ENCODE peak calls at places on chromosomes 13 and 19, in six cellular contexts. One of them, this sample, is unnamed.

GRCh38 chr13:99221567-99222239 is 21.0 kb downstream of the UBAC2 start:
- DNase-seq in NCI-H2081: no peak
- DNase-seq in progenitor cell of endocrine pancreas: no peak
- DNase-seq in HS-27A: no peak
- DNase-seq in dermis blood vessel endothelial cell: no peak
- DNase-seq in fibroblast of villous mesenchyme: no peak
- DNase-seq in this sample: no peak

GRCh38 chr13:102261809-102262208 is 140.0 kb downstream of the FGF14 start:
- DNase-seq in NCI-H2081: no peak
- DNase-seq in progenitor cell of endocrine pancreas: no peak
- DNase-seq in HS-27A: no peak
- DNase-seq in dermis blood vessel endothelial cell: no peak
- DNase-seq in fibroblast of villous mesenchyme: no peak
- DNase-seq in this sample: no peak

GRCh38 chr13:90315061-90315460 is 1032.4 kb upstream of the MIR17HG start:
- DNase-seq in NCI-H2081: no peak
- DNase-seq in progenitor cell of endocrine pancreas: no peak
- DNase-seq in HS-27A: no peak
- DNase-seq in dermis blood vessel endothelial cell: no peak
- DNase-seq in fibroblast of villous mesenchyme: no peak
- DNase-seq in this sample: no peak

GRCh38 chr13:32261567-32261966 is 53.6 kb downstream of the ZAR1L start:
- DNase-seq in NCI-H2081: no peak
- DNase-seq in progenitor cell of endocrine pancreas: no peak
- DNase-seq in HS-27A: no peak
- DNase-seq in dermis blood vessel endothelial cell: peak
- DNase-seq in fibroblast of villous mesenchyme: peak
- DNase-seq in this sample: peak

GRCh38 chr13:99884913-99885312 is 86.7 kb downstream of the ZIC5 start:
- DNase-seq in NCI-H2081: no peak
- DNase-seq in progenitor cell of endocrine pancreas: no peak
- DNase-seq in HS-27A: no peak
- DNase-seq in dermis blood vessel endothelial cell: no peak
- DNase-seq in fibroblast of villous mesenchyme: no peak
- DNase-seq in this sample: no peak

GRCh38 chr19:6209233-6209632 is 70.5 kb downstream of the MLLT1 start:
- DNase-seq in NCI-H2081: no peak
- DNase-seq in progenitor cell of endocrine pancreas: no peak
- DNase-seq in HS-27A: no peak
- DNase-seq in dermis blood vessel endothelial cell: no peak
- DNase-seq in fibroblast of villous mesenchyme: no peak
- DNase-seq in this sample: no peak

GRCh38 chr19:39508629-39509028 is 6.3 kb upstream of the SELENOV start:
- DNase-seq in NCI-H2081: no peak
- DNase-seq in progenitor cell of endocrine pancreas: no peak
- DNase-seq in HS-27A: no peak
- DNase-seq in dermis blood vessel endothelial cell: no peak
- DNase-seq in fibroblast of villous mesenchyme: no peak
- DNase-seq in this sample: no peak

GRCh38 chr13:97067342-97067895 is 73.1 kb upstream of the OXGR1 start:
- DNase-seq in NCI-H2081: no peak
- DNase-seq in progenitor cell of endocrine pancreas: no peak
- DNase-seq in HS-27A: no peak
- DNase-seq in dermis blood vessel endothelial cell: no peak
- DNase-seq in fibroblast of villous mesenchyme: peak
- DNase-seq in this sample: no peak

GRCh38 chr13:33728271-33729037 is 89.5 kb upstream of the RFC3 start:
- DNase-seq in NCI-H2081: no peak
- DNase-seq in progenitor cell of endocrine pancreas: no peak
- DNase-seq in HS-27A: no peak
- DNase-seq in dermis blood vessel endothelial cell: peak
- DNase-seq in fibroblast of villous mesenchyme: no peak
- DNase-seq in this sample: no peak

This sample was measured in glomerular endothelial cell.